ENCODE peak calls at places on chromosomes 4 and X, in seven cellular contexts. K is stomach, M is A549, X is uterus, J is esophagus squamous epithelium, D is spleen, U is heart left ventricle. W is an unnamed sample.

GRCh38 chr4:130074096-130074495 is 978.1 kb downstream of the C4orf33 start:
- DNase-seq in K (peak), M (no peak), X (no peak), J (no peak), D (no peak), U (no peak), W (no peak)

GRCh38 chr4:165384608-165385007 is 5.8 kb downstream of the CPE start:
- DNase-seq in K (no peak), M (no peak), X (no peak), J (no peak), D (no peak), U (no peak), W (no peak)

GRCh38 chrX:9948406-9948805 is 18.8 kb upstream of the CLDN34 start:
- DNase-seq in K (no peak), M (no peak), X (no peak), J (no peak), D (no peak), U (no peak), W (no peak)

GRCh38 chrX:107348990-107349389 is 100.5 kb upstream of the FRMPD3 start:
- DNase-seq in K (no peak), M (no peak), X (no peak), J (no peak), D (no peak), U (no peak), W (no peak)

GRCh38 chr4:154044118-154044517 is 255.2 kb upstream of the SFRP2 start:
- DNase-seq in K (no peak), M (no peak), X (no peak), J (no peak), D (no peak), U (no peak), W (no peak)

GRCh38 chrX:38275615-38276014 is 51.7 kb downstream of the RPGR start:
- DNase-seq in K (no peak), M (peak), X (no peak), J (no peak), D (no peak), U (no peak), W (no peak)

GRCh38 chrX:140822861-140823260 is 113.3 kb downstream of the LINC00632 start:
- DNase-seq in K (no peak), M (no peak), X (no peak), J (no peak), D (no peak), U (no peak), W (no peak)

GRCh38 chrX:119067023-119067739 is 5.6 kb upstream of the CT47C1 start:
- DNase-seq in K (peak), M (peak), X (peak), J (no peak), D (no peak), U (peak), W (peak)

GRCh38 chr4:168514249-168514852 is 17.5 kb downstream of the PALLD start:
- DNase-seq in K (no peak), M (no peak), X (no peak), J (no peak), D (no peak), U (no peak), W (no peak)

GRCh38 chr4:173494013-173494970 is 35.7 kb downstream of the HAND2 start:
- DNase-seq in K (peak), M (peak), X (peak), J (no peak), D (peak), U (peak), W (no peak)

GRCh38 chrX:107447642-107448041 is 1.8 kb upstream of the FRMPD3 start:
- DNase-seq in K (no peak), M (no peak), X (no peak), J (no peak), D (no peak), U (no peak), W (no peak)

GRCh38 chr4:76388160-76388908 is 32.6 kb downstream of the CCDC158 start:
- DNase-seq in K (no peak), M (no peak), X (no peak), J (no peak), D (no peak), U (no peak), W (no peak)

GRCh38 chrX:88325634-88326033 is 421.4 kb upstream of the CPXCR1 start:
- DNase-seq in K (no peak), M (no peak), X (no peak), J (no peak), D (no peak), U (no peak), W (no peak)

GRCh38 chr4:142408003-142408441 is 438.1 kb downstream of the INPP4B start:
- DNase-seq in K (no peak), M (peak), X (no peak), J (no peak), D (no peak), U (no peak), W (no peak)

GRCh38 chr4:41009411-41009810 is 204.9 kb downstream of the APBB2 start:
- DNase-seq in K (no peak), M (peak), X (no peak), J (no peak), D (no peak), U (no peak), W (no peak)

GRCh38 chr4:155489261-155489660 is 112.5 kb upstream of the MAP9 start:
- DNase-seq in K (no peak), M (no peak), X (no peak), J (no peak), D (no peak), U (no peak), W (no peak)

GRCh38 chr4:38400946-38401345 is 263.1 kb upstream of the KLF3 start:
- DNase-seq in K (no peak), M (no peak), X (no peak), J (no peak), D (no peak), U (no peak), W (no peak)

GRCh38 chr4:30436394-30436793 is 283.8 kb upstream of the PCDH7 start:
- DNase-seq in K (no peak), M (no peak), X (no peak), J (no peak), D (no peak), U (no peak), W (no peak)

GRCh38 chrX:14865201-14865600 is 7.7 kb downstream of the FANCB start:
- DNase-seq in K (no peak), M (no peak), X (no peak), J (no peak), D (no peak), U (no peak), W (no peak)

GRCh38 chr4:154349829-154350228 is 141.8 kb downstream of the DCHS2 start:
- DNase-seq in K (no peak), M (peak), X (no peak), J (no peak), D (no peak), U (no peak), W (no peak)

GRCh38 chr4:5724377-5724776 is 13.4 kb downstream of the EVC start:
- DNase-seq in K (no peak), M (no peak), X (no peak), J (no peak), D (no peak), U (no peak), W (no peak)

GRCh38 chr4:31674313-31674947 is 954.3 kb downstream of the PCDH7 start:
- DNase-seq in K (no peak), M (no peak), X (no peak), J (no peak), D (no peak), U (no peak), W (no peak)

GRCh38 chr4:67727124-67727850 is 26.3 kb upstream of the UBA6 start:
- DNase-seq in K (no peak), M (no peak), X (no peak), J (no peak), D (no peak), U (no peak), W (no peak)

GRCh38 chr4:170157670-170158069 is 67.9 kb upstream of the AADAT start:
- DNase-seq in K (no peak), M (no peak), X (no peak), J (no peak), D (no peak), U (no peak), W (no peak)

GRCh38 chrX:76555816-76556215 is 128.3 kb downstream of the MAGEE1 start:
- DNase-seq in K (no peak), M (peak), X (no peak), J (no peak), D (no peak), U (no peak), W (no peak)

GRCh38 chrX:29662759-29663503 is 552.4 kb upstream of the MAGEB2 start:
- DNase-seq in K (no peak), M (peak), X (no peak), J (no peak), D (no peak), U (no peak), W (no peak)

GRCh38 chrX:154599531-154599930 is 14.6 kb downstream of the CTAG1A start:
- DNase-seq in K (no peak), M (no peak), X (no peak), J (no peak), D (no peak), U (no peak), W (peak)

GRCh38 chrX:103437147-103437873 is 61.0 kb downstream of the BEX3 start:
- DNase-seq in K (no peak), M (no peak), X (no peak), J (no peak), D (no peak), U (no peak), W (no peak)

GRCh38 chr4:165170819-165171218 is 36.5 kb upstream of the KLHL2 start:
- DNase-seq in K (no peak), M (no peak), X (no peak), J (no peak), D (no peak), U (no peak), W (no peak)

GRCh38 chr4:143381171-143382118 is 44.8 kb downstream of the GAB1 start:
- DNase-seq in K (peak), M (no peak), X (peak), J (no peak), D (no peak), U (peak), W (peak)

GRCh38 chr4:176921256-176921655 is 128.5 kb upstream of the VEGFC start:
- DNase-seq in K (no peak), M (no peak), X (no peak), J (no peak), D (no peak), U (no peak), W (no peak)

GRCh38 chr4:183435803-183436202 is 8.6 kb upstream of the CDKN2AIP start:
- DNase-seq in K (no peak), M (no peak), X (no peak), J (no peak), D (no peak), U (no peak), W (no peak)

GRCh38 chr4:10115657-10116624 is 658 bp downstream of the WDR1 start:
- DNase-seq in K (peak), M (peak), X (peak), J (peak), D (peak), U (peak), W (peak)
- TF ChIP-seq POLR2A in K (no peak), M (no peak), X (no peak), J (peak), D (no peak), U (no peak), W (no peak)

GRCh38 chr4:110617095-110617494 is 5.8 kb downstream of the PITX2 start:
- DNase-seq in K (no peak), M (no peak), X (no peak), J (no peak), D (no peak), U (no peak), W (no peak)
- H3K4me3 ChIP-seq in K (no peak), M (no peak), X (no peak), J (no peak), D (no peak), U (no peak), W (no peak)

DNA sequence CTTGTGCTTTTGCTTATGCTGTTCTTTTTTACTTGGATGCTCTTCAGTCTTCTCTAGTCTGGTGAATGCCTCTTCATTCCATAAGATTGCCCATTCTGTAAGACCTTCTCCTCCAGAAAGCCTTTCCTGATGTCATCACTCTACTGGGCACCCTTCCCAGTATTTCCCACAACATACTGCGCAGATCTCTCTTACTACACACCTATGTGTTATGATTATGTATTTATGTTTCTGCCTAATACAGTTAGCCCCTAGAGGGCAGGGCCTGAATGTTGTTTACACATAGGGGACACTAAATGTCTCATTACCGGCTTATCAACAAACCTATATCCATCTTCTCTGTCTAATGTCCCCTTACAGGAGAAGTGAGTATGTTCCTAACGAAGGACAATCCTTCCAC is 21.1 kb downstream of the AIFM1 start:
- DNase-seq in K (no peak), M (no peak), X (no peak), J (no peak), D (no peak), U (no peak), W (no peak)
- TF ChIP-seq CTCF in K (no peak), M (no peak), X (no peak), J (no peak), D (no peak), U (no peak), W (no peak)

DNA sequence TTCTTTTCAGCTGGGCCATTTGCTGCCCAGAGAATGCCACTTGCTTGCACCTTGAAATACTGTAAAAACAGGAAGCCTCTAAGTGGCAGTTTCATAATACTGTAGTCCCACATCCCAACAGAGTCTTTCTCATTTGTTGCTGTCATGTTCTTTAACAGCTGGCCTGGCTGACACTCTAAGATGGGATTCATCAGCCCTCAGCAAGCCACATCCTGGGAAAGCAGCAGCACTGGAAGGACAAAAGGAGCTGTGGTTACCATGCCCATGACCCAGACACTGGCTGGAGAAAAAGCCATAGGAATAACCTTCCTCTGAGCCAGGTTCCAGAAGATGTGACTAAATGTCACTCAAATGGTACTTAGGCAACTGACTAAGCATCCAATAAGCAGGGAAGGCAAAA is 221.9 kb upstream of the MBNL3 start:
- DNase-seq in K (no peak), M (no peak), X (no peak), J (no peak), D (no peak), U (no peak), W (no peak)
- TF ChIP-seq POLR2A in K (no peak), M (no peak), X (no peak), J (no peak), D (no peak), U (no peak), W (no peak)

DNA sequence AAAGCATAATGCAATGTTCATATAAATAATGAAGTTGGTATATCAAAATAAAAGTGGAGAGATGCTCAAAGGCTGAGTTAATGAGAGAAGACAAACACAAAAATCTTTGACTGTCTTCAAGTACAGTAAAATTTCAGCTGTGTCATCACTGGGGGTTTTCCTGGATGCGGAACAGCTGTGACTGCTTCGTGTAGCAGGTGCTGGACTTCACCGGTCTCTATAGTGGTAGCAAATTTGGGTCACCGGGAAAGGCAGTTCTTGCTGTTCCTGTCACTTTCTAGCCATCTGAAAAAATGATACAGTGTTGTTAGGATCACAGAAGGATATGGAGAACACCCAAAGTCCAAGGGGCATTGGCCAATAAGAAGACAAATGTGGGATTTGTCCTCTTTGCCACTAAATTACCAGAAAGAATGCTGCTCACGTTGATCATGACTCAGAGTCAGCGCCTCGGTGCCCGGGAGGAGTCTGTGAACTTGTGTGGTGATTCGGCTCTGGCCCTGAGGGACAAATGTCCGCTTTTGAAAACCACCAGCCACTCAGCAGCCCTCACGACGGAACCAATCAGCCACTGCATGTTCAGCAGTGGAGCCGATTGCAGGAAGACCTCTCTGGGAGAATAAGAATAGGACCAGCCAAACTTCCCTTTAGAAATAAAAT is 230.1 kb upstream of the FAT1 start:
- DNase-seq in K (no peak), M (no peak), X (no peak), J (no peak), D (no peak), U (peak), W (no peak)
- H3K4me3 ChIP-seq in K (no peak), M (no peak), X (no peak), J (no peak), D (no peak), U (no peak), W (no peak)

GRCh38 chr4:180832086-180832485 is 1411.1 kb upstream of the TENM3 start:
- DNase-seq in K (no peak), M (no peak), X (no peak), J (no peak), D (no peak), U (no peak), W (no peak)
- TF ChIP-seq CTCF in K (no peak), M (no peak), X (no peak), J (no peak), D (no peak), U (no peak), W (no peak)

W was measured in lower leg skin.